ENCODE peak calls at places on chromosomes 11 and 22, in eight cellular contexts. One of them, this sample, is unnamed. For H3K27me3, the result is how much of the 10 kb centered on the place peaks cover.

GRCh38 chr11:58999291-58999680 is 60.0 kb downstream of the GLYATL1 start:
- DNase-seq in dorsolateral prefrontal cortex: no peak
- DNase-seq in uterus: no peak
- DNase-seq in IMR-90: no peak
- DNase-seq in Karpas-422: no peak
- DNase-seq in pancreas: no peak
- DNase-seq in heart right ventricle: no peak
- DNase-seq in lower lobe of right lung: no peak
- DNase-seq in this sample: no peak

GRCh38 chr11:8222820-8223512 is 40.7 kb downstream of the LMO1 start:
- DNase-seq in dorsolateral prefrontal cortex: peak
- DNase-seq in uterus: no peak
- DNase-seq in IMR-90: no peak
- DNase-seq in Karpas-422: no peak
- DNase-seq in pancreas: no peak
- DNase-seq in heart right ventricle: no peak
- DNase-seq in lower lobe of right lung: peak
- DNase-seq in this sample: no peak

GRCh38 chr11:134643519-134644042 is 231.5 kb upstream of the B3GAT1 start:
- DNase-seq in dorsolateral prefrontal cortex: no peak
- DNase-seq in uterus: no peak
- DNase-seq in IMR-90: no peak
- DNase-seq in Karpas-422: no peak
- DNase-seq in pancreas: no peak
- DNase-seq in heart right ventricle: no peak
- DNase-seq in lower lobe of right lung: no peak
- DNase-seq in this sample: no peak

GRCh38 chr11:111905391-111905790 is 6.2 kb downstream of the CRYAB start:
- DNase-seq in dorsolateral prefrontal cortex: no peak
- DNase-seq in uterus: no peak
- DNase-seq in IMR-90: peak
- DNase-seq in Karpas-422: no peak
- DNase-seq in pancreas: no peak
- DNase-seq in heart right ventricle: no peak
- DNase-seq in lower lobe of right lung: no peak
- DNase-seq in this sample: no peak

GRCh38 chr11:111413849-111414248 is 34.8 kb upstream of the POU2AF1 start:
- DNase-seq in dorsolateral prefrontal cortex: no peak
- DNase-seq in uterus: no peak
- DNase-seq in IMR-90: no peak
- DNase-seq in Karpas-422: no peak
- DNase-seq in pancreas: no peak
- DNase-seq in heart right ventricle: no peak
- DNase-seq in lower lobe of right lung: no peak
- DNase-seq in this sample: no peak

GRCh38 chr11:13233173-13233572 is 44.4 kb upstream of the BMAL1 start:
- DNase-seq in dorsolateral prefrontal cortex: no peak
- DNase-seq in uterus: no peak
- DNase-seq in IMR-90: no peak
- DNase-seq in Karpas-422: no peak
- DNase-seq in pancreas: no peak
- DNase-seq in heart right ventricle: no peak
- DNase-seq in lower lobe of right lung: no peak
- DNase-seq in this sample: no peak

GRCh38 chr11:94144233-94144632 is 15.6 kb downstream of the PANX1 start:
- DNase-seq in dorsolateral prefrontal cortex: no peak
- DNase-seq in uterus: no peak
- DNase-seq in IMR-90: no peak
- DNase-seq in Karpas-422: no peak
- DNase-seq in pancreas: no peak
- DNase-seq in heart right ventricle: no peak
- DNase-seq in lower lobe of right lung: no peak
- DNase-seq in this sample: no peak

GRCh38 chr22:45946805-45947600 is 30.0 kb downstream of the WNT7B start:
- DNase-seq in dorsolateral prefrontal cortex: peak
- DNase-seq in uterus: no peak
- DNase-seq in IMR-90: no peak
- DNase-seq in Karpas-422: peak
- DNase-seq in pancreas: peak
- DNase-seq in heart right ventricle: no peak
- DNase-seq in lower lobe of right lung: no peak
- DNase-seq in this sample: no peak

GRCh38 chr11:43282607-43283440 is 29.0 kb upstream of the API5 start:
- DNase-seq in dorsolateral prefrontal cortex: peak
- DNase-seq in uterus: peak
- DNase-seq in IMR-90: peak
- DNase-seq in Karpas-422: peak
- DNase-seq in pancreas: peak
- DNase-seq in heart right ventricle: peak
- DNase-seq in lower lobe of right lung: peak
- DNase-seq in this sample: peak

GRCh38 chr22:21702094-21702493 is 33.5 kb downstream of the YPEL1 start:
- DNase-seq in dorsolateral prefrontal cortex: no peak
- DNase-seq in uterus: no peak
- DNase-seq in IMR-90: no peak
- DNase-seq in Karpas-422: no peak
- DNase-seq in pancreas: no peak
- DNase-seq in heart right ventricle: no peak
- DNase-seq in lower lobe of right lung: no peak
- DNase-seq in this sample: no peak

GRCh38 chr11:65478411-65479183 is 20.2 kb upstream of the MALAT1 start:
- DNase-seq in dorsolateral prefrontal cortex: peak
- DNase-seq in uterus: peak
- DNase-seq in IMR-90: peak
- DNase-seq in Karpas-422: no peak
- DNase-seq in pancreas: peak
- DNase-seq in heart right ventricle: peak
- DNase-seq in lower lobe of right lung: peak
- DNase-seq in this sample: no peak

GRCh38 chr11:68402355-68403031 is 58.1 kb upstream of the PPP6R3 start:
- DNase-seq in dorsolateral prefrontal cortex: no peak
- DNase-seq in uterus: no peak
- DNase-seq in IMR-90: no peak
- DNase-seq in Karpas-422: peak
- DNase-seq in pancreas: no peak
- DNase-seq in heart right ventricle: no peak
- DNase-seq in lower lobe of right lung: no peak
- DNase-seq in this sample: no peak

GRCh38 chr22:40877488-40877887 is 15.6 kb upstream of the DNAJB7 start:
- DNase-seq in dorsolateral prefrontal cortex: no peak
- DNase-seq in uterus: no peak
- DNase-seq in IMR-90: no peak
- DNase-seq in Karpas-422: no peak
- DNase-seq in pancreas: no peak
- DNase-seq in heart right ventricle: no peak
- DNase-seq in lower lobe of right lung: no peak
- DNase-seq in this sample: no peak

GRCh38 chr22:30308518-30309230 is 18.1 kb downstream of the TBC1D10A start:
- DNase-seq in dorsolateral prefrontal cortex: no peak
- DNase-seq in uterus: no peak
- DNase-seq in IMR-90: peak
- DNase-seq in Karpas-422: peak
- DNase-seq in pancreas: no peak
- DNase-seq in heart right ventricle: no peak
- DNase-seq in lower lobe of right lung: no peak
- DNase-seq in this sample: no peak

GRCh38 chr11:28913883-28914282 is 805.7 kb downstream of the METTL15 start:
- DNase-seq in dorsolateral prefrontal cortex: no peak
- DNase-seq in uterus: no peak
- DNase-seq in IMR-90: no peak
- DNase-seq in Karpas-422: no peak
- DNase-seq in pancreas: no peak
- DNase-seq in heart right ventricle: no peak
- DNase-seq in lower lobe of right lung: no peak
- DNase-seq in this sample: no peak

GRCh38 chr22:16915711-16916110 is 90.5 kb upstream of the XKR3 start:
- DNase-seq in dorsolateral prefrontal cortex: no peak
- DNase-seq in uterus: no peak
- DNase-seq in IMR-90: no peak
- DNase-seq in Karpas-422: peak
- DNase-seq in pancreas: no peak
- DNase-seq in heart right ventricle: no peak
- DNase-seq in lower lobe of right lung: no peak
- DNase-seq in this sample: no peak

GRCh38 chr11:61814242-61814957 is 2.4 kb downstream of the FADS1 start:
- DNase-seq in dorsolateral prefrontal cortex: peak
- DNase-seq in uterus: no peak
- DNase-seq in IMR-90: no peak
- DNase-seq in Karpas-422: no peak
- DNase-seq in pancreas: peak
- DNase-seq in heart right ventricle: no peak
- DNase-seq in lower lobe of right lung: no peak
- DNase-seq in this sample: no peak

GRCh38 chr11:57474751-57475115 is 14.4 kb downstream of the RTN4RL2 start:
- DNase-seq in dorsolateral prefrontal cortex: no peak
- DNase-seq in uterus: no peak
- DNase-seq in IMR-90: no peak
- DNase-seq in Karpas-422: no peak
- DNase-seq in pancreas: no peak
- DNase-seq in heart right ventricle: no peak
- DNase-seq in lower lobe of right lung: no peak
- DNase-seq in this sample: no peak

GRCh38 chr11:45994421-45995341 is 72.2 kb downstream of the LARGE2 start:
- DNase-seq in dorsolateral prefrontal cortex: no peak
- DNase-seq in uterus: no peak
- DNase-seq in IMR-90: peak
- DNase-seq in Karpas-422: no peak
- DNase-seq in pancreas: no peak
- DNase-seq in heart right ventricle: no peak
- DNase-seq in lower lobe of right lung: no peak
- DNase-seq in this sample: no peak

DNA sequence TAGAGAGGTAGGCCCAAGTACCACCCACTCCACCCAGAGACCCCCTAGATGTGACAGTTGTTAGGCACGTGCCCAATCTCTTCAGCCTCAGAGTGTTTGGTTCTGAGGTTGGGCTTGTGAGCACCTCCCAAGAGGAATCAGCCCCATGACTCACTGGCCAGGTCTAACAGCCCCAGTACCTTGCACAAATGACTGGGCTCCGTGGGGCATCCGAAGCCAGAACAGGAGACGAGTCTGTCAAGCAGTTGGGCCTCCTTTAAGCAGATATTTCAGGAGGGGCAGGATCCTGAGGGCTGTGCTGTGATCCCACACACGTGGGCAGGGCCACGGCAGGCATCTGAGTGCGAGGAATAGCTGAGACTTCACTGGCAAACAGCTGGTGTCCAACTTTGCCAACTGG is 29.1 kb upstream of the FGF19 start:
- DNase-seq in dorsolateral prefrontal cortex: no peak
- DNase-seq in uterus: no peak
- DNase-seq in IMR-90: no peak
- DNase-seq in Karpas-422: no peak
- DNase-seq in pancreas: no peak
- DNase-seq in heart right ventricle: no peak
- DNase-seq in lower lobe of right lung: no peak
- DNase-seq in this sample: peak
- H3K27me3 ChIP-seq in dorsolateral prefrontal cortex: under half
- H3K27me3 ChIP-seq in uterus: under half
- H3K27me3 ChIP-seq in IMR-90: under half
- H3K27me3 ChIP-seq in Karpas-422: under half
- H3K27me3 ChIP-seq in pancreas: under half
- H3K27me3 ChIP-seq in heart right ventricle: under half
- H3K27me3 ChIP-seq in lower lobe of right lung: under half
- H3K27me3 ChIP-seq in this sample: under half

DNA sequence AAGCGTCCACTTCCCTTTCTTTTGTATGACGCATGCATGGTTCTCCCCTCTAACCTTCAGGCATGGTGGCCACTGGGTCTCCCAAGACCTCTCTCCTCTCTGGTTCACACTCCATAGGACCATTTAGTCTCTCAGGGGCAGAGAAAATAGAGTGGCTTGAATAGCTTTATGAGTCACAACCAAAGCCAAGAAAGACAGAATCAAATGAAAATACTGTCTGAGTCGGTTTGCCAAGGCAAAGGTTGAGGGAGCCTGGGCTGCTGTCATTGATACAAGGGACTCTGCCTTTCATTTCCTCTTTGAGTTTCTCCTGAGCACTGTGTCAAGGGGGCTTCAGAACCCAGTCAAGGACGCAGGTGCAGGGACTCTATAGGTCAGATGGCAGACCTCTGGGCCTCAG is 44.2 kb downstream of the TENM4 start:
- DNase-seq in dorsolateral prefrontal cortex: no peak
- DNase-seq in uterus: no peak
- DNase-seq in IMR-90: peak
- DNase-seq in Karpas-422: no peak
- DNase-seq in pancreas: no peak
- DNase-seq in heart right ventricle: no peak
- DNase-seq in lower lobe of right lung: no peak
- DNase-seq in this sample: no peak
- H3K4me3 ChIP-seq in dorsolateral prefrontal cortex: no peak
- H3K4me3 ChIP-seq in uterus: no peak
- H3K4me3 ChIP-seq in IMR-90: no peak
- H3K4me3 ChIP-seq in Karpas-422: no peak
- H3K4me3 ChIP-seq in pancreas: no peak
- H3K4me3 ChIP-seq in heart right ventricle: no peak
- H3K4me3 ChIP-seq in lower lobe of right lung: no peak
- H3K4me3 ChIP-seq in this sample: no peak

DNA sequence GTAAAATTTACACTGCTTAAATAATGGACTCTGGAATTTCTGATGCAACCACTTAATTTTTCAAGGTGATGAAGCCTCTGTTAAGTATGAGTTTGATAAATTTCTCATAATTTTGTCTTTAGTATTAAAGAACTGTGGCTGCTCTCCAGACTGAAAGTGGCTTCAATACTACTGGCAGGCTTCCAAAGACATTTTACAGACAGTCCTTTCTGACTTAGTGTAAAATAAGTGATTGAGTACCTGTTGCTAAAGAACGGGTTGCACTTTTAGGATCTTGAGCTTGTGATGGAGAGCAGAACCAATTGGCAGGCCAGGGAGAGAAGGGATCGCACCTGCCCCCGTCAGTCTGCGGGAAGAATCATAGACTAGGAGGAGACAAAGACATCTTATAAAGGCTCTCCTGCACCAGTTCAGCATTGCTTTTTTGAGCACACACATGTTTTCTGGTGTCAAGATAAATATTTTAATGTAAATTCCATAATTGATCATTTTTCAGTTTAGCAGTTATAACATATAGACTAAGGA is 4.4 kb downstream of the NCAM1 start:
- DNase-seq in dorsolateral prefrontal cortex: no peak
- DNase-seq in uterus: no peak
- DNase-seq in IMR-90: no peak
- DNase-seq in Karpas-422: no peak
- DNase-seq in pancreas: no peak
- DNase-seq in heart right ventricle: no peak
- DNase-seq in lower lobe of right lung: no peak
- DNase-seq in this sample: no peak
- H3K27me3 ChIP-seq in dorsolateral prefrontal cortex: under half
- H3K27me3 ChIP-seq in uterus: under half
- H3K27me3 ChIP-seq in IMR-90: under half
- H3K27me3 ChIP-seq in Karpas-422: under half
- H3K27me3 ChIP-seq in pancreas: under half
- H3K27me3 ChIP-seq in heart right ventricle: under half
- H3K27me3 ChIP-seq in lower lobe of right lung: under half
- H3K27me3 ChIP-seq in this sample: under half

DNA sequence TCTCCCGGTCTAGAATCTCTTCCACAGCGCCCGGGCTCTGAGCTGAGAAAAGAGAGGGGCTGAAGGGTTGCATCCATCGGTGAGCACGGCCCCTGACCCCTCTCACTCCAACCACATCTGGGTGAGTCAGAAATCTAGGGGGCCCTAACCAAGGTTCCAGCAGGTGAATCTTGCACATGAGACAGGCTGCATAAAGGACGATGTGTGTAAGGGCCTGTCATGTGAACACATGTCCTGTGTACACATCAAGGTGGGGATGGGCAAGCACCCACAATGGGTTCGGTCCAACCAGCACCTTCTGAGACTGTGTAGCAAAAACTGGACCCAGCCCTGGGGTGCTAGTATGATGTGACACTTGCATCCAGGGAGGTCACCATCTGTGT is 1.2 kb downstream of the BET1L start:
- DNase-seq in dorsolateral prefrontal cortex: no peak
- DNase-seq in uterus: no peak
- DNase-seq in IMR-90: no peak
- DNase-seq in Karpas-422: no peak
- DNase-seq in pancreas: peak
- DNase-seq in heart right ventricle: no peak
- DNase-seq in lower lobe of right lung: peak
- DNase-seq in this sample: no peak
- H3K4me3 ChIP-seq in dorsolateral prefrontal cortex: peak
- H3K4me3 ChIP-seq in uterus: peak
- H3K4me3 ChIP-seq in IMR-90: peak
- H3K4me3 ChIP-seq in Karpas-422: peak
- H3K4me3 ChIP-seq in pancreas: peak
- H3K4me3 ChIP-seq in heart right ventricle: peak
- H3K4me3 ChIP-seq in lower lobe of right lung: peak
- H3K4me3 ChIP-seq in this sample: peak